ENCODE peak calls at places on chromosomes 3 and 15, in ten cellular contexts. I is breast epithelium; Z is pancreas; L is fibroblast of lung; X is effector memory CD4-positive, alpha-beta T cell; R is right lobe of liver; B is H1; G is esophagus squamous epithelium; O is WERI-Rb-1; M is PC-9. H is an unnamed sample.
A peak's percentile ranks its signal among the peaks of the same experiment; 100 is the strongest.

GRCh38 chr3:123700791-123701712 is 116.2 kb upstream of the HACD2 start:
- DNase-seq in I (peak; percentile 67), Z (no peak), L (peak; percentile 77), X (no peak), R (no peak), B (no peak), G (no peak), O (no peak), M (no peak), H (no peak)

GRCh38 chr3:84885199-84885882 is 73.4 kb upstream of the CADM2 start:
- DNase-seq in I (no peak), Z (peak; percentile 15), L (no peak), X (no peak), R (peak; percentile 86), B (no peak), G (no peak), O (no peak), M (no peak), H (no peak)

GRCh38 chr3:117314441-117314840 is 604.9 kb downstream of the TUSC7 start:
- DNase-seq in I (no peak), Z (no peak), L (no peak), X (no peak), R (no peak), B (no peak), G (no peak), O (no peak), M (no peak), H (no peak)

GRCh38 chr15:66650433-66650832 is 51.6 kb upstream of the SMAD6 start:
- DNase-seq in I (no peak), Z (no peak), L (peak; percentile 12), X (no peak), R (peak; percentile 92), B (no peak), G (no peak), O (no peak), M (no peak), H (no peak)

GRCh38 chr3:69143605-69144004 is 21.2 kb upstream of the LMOD3 start:
- DNase-seq in I (no peak), Z (no peak), L (peak; percentile 79), X (no peak), R (no peak), B (no peak), G (no peak), O (no peak), M (peak; percentile 75), H (no peak)

GRCh38 chr15:40150163-40150925 is 10.5 kb upstream of the BUB1B start:
- DNase-seq in I (peak; percentile 35), Z (peak; percentile 50), L (peak; percentile 59), X (no peak), R (no peak), B (no peak), G (no peak), O (no peak), M (peak; percentile 82), H (no peak)

GRCh38 chr15:47184003-47184404 is 533.3 kb upstream of the SEMA6D start:
- DNase-seq in I (no peak), Z (no peak), L (no peak), X (no peak), R (peak; percentile 47), B (no peak), G (no peak), O (peak; percentile 71), M (no peak), H (no peak)

GRCh38 chr3:48694610-48695051 is 8.9 kb upstream of the NCKIPSD start:
- DNase-seq in I (peak; percentile 76), Z (no peak), L (peak; percentile 94), X (no peak), R (peak; percentile 73), B (no peak), G (no peak), O (no peak), M (peak; percentile 64), H (no peak)

DNA sequence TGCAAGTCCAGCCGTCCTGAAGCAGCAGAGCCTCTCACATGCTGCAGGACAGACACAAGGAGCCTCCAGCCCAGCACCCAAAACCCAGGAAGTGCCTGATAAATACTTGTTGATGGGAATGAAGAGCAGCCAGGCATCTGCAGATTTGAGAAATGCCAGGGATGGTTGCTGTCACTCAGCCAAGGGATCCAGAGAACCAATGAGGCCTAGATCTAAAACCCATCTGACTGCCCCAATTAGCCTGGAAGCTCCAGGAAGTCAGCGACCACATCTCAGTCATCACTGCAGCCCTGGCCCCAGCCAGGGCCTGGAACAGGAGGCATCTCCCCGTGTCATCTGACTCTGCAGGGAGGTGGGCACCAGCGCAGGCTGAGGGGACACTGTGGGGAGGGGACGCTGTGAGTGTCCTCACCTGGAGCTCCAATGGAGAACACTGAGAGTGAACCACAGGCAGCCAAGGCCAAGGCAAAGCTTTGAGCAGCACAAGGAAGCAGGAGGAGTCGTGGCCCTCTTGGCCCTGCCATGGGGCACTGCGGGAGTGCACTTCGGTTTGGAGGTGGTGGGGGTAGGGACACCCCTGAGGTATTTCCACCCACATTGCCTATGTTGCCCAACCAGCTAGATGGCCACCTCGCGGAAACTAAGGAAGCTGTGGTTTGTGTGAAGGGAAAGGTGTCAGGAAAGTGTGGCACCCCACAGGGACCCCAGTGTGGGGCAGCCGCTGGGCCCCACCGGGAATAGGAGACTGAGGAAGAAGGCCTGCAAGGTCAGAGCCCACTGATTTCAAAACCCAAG is 229.5 kb downstream of the VPS13C start:
- DNase-seq in I (no peak), Z (no peak), L (no peak), X (no peak), R (no peak), B (no peak), G (no peak), O (no peak), M (no peak), H (no peak)
- H3K27ac ChIP-seq in I (no peak overlapping the region), Z (no peak overlapping the region), L (no peak overlapping the region), X (no peak overlapping the region), R (no peak overlapping the region), B (no peak overlapping the region), G (no peak overlapping the region), O (no peak overlapping the region), M (no peak overlapping the region), H (no peak overlapping the region)

DNA sequence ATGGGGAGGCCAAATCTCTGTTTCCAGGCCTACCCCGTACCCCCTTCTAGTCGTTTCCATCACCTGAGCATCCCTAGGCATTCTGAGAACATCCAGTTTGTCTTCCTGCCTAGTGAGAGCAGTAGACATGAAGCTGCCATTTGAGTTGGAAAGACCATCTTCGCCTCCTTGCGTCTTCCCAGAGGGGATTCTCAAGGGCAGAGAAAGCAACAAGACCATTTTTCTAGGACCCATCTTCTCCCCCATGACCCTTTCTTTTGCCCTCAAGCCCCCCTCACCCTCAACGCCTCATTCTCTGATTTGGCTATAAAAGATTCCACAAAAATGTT is 148.7 kb upstream of the BHLHE40 start:
- DNase-seq in I (no peak), Z (no peak), L (no peak), X (no peak), R (no peak), B (no peak), G (no peak), O (no peak), M (no peak), H (no peak)
- H3K4me3 ChIP-seq in I (no peak overlapping the region), Z (no peak overlapping the region), L (no peak overlapping the region), X (peak overlapping the region; percentile 20), R (no peak overlapping the region), B (no peak overlapping the region), G (no peak overlapping the region), O (no peak overlapping the region), M (peak overlapping the region; percentile 47), H (no peak overlapping the region)

DNA sequence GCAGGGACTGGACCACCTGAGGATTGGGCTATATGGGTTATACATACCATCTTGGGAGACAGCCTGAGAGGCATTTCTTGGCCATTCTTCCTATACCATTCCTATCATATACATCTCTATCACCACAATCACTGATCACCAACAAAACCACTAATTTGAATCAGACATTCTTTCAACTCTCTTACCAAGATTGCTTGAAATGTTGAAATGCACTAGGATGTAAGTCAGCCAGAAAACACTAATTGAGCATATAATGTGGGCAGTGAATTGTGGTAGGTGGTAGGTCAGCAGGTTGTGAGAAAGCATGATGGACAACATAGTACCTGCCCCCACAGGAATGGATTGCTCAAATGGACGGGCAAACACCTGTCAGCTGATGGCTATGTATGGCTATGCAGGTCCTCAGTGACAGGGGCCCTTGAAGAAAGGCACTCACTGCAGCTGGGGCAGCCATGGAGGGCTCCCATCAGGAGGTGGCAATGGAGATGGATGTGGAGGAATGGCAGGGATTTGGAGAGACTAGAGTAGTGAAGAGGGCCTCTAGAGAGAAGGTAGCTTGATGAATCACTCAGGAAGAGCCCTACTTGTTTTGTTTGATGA is 49.0 kb downstream of the AMOTL2 start:
- DNase-seq in I (no peak), Z (no peak), L (no peak), X (no peak), R (no peak), B (no peak), G (no peak), O (no peak), M (peak; percentile 73), H (no peak)
- H3K9me3 ChIP-seq in I (no peaks in the 10 kb centered on the region), Z (no peaks in the 10 kb centered on the region), L (no peaks in the 10 kb centered on the region), X (no peaks in the 10 kb centered on the region), R (no peaks in the 10 kb centered on the region), B (no peaks in the 10 kb centered on the region), G (no peaks in the 10 kb centered on the region), O (no peaks in the 10 kb centered on the region), M (no peaks in the 10 kb centered on the region), H (no peaks in the 10 kb centered on the region)

GRCh38 chr3:156725706-156726105 is 51.3 kb downstream of the TIPARP start:
- DNase-seq in I (no peak), Z (no peak), L (no peak), X (no peak), R (no peak), B (no peak), G (no peak), O (no peak), M (peak; percentile 96), H (no peak)

GRCh38 chr3:156729460-156730179 is 55.2 kb downstream of the TIPARP start:
- DNase-seq in I (no peak), Z (no peak), L (no peak), X (no peak), R (no peak), B (no peak), G (no peak), O (no peak), M (no peak), H (no peak)

GRCh38 chr3:156726456-156726855 is 52.1 kb downstream of the TIPARP start:
- DNase-seq in I (no peak), Z (no peak), L (no peak), X (no peak), R (no peak), B (no peak), G (no peak), O (no peak), M (peak; percentile 76), H (no peak)

GRCh38 chr3:156727519-156728205 is 53.3 kb downstream of the TIPARP start:
- DNase-seq in I (no peak), Z (no peak), L (no peak), X (no peak), R (no peak), B (no peak), G (no peak), O (no peak), M (peak; percentile 16), H (no peak)

DNA sequence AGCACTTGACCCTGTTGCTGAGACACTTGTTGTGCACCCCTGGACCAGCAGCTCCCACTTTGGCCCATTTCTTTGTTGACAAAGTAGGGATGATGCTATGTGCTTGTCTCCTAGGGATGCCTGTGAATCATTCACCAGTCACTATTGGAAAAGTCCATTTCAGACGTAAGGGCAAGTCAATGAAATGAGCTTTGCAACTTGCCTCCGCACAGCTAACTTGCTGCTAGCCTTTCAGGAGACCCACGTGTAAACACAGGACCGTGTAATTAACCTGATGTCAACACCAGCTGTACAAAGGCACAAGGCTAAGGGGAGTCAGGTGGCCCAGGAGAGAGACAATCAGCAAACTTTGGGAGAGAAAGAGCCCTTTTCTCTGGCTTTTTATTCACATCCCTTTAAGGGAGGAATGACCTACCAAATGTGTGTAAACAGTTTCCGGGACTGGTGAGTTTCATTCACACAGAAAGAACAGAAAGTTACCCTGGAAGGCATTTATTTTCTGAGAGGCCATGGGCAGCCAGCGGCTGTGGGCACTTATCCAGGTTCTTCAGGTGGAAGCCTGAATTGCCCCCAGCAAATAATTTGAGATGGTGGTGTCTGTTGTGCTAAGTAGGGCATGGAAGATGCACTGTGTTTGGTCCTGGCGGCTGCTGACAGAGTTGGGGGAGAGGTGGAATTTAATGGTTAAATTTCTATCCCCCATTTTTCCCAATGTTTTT is 54.0 kb downstream of the TIPARP start:
- DNase-seq in I (no peak), Z (no peak), L (no peak), X (no peak), R (no peak), B (no peak), G (no peak), O (no peak), M (peak; percentile 28), H (no peak)
- H3K27ac ChIP-seq in I (no peak overlapping the region), Z (no peak overlapping the region), L (no peak overlapping the region), X (no peak overlapping the region), R (no peak overlapping the region), B (no peak overlapping the region), G (no peak overlapping the region), O (no peak overlapping the region), M (no peak overlapping the region), H (no peak overlapping the region)